ENCODE peak calls at places on chromosome 13, in seven cellular contexts. Q is endothelial cell; X is stimulated activated CD4-positive, alpha-beta T cell treated with anti-CD3 and anti-CD28 coated beads, TNF-alpha, amount 100 ng/mL, for 24 hours; M is uterus; B is retina; F is globus pallidus; A is GF-D8. O is an unnamed sample.

GRCh38 chr13:91347996-91348905 is 764 bp downstream of the MIR17HG start:
- DNase-seq in Q (peak; percentile 49), B (peak; percentile 46), F (no peak), A (no peak), X (peak; percentile 53), M (peak; percentile 26), O (peak; percentile 90)

GRCh38 chr13:72726721-72727416 is 560 bp downstream of the MZT1 start:
- DNase-seq in B (no peak), X (peak; percentile 6), M (no peak), F (no peak), A (peak; percentile 59), Q (peak; percentile 32), O (peak; percentile 52)

GRCh38 chr13:49057176-49057575 is 81.5 kb downstream of the FNDC3A start:
- DNase-seq in Q (no peak), F (no peak), M (no peak), B (no peak), A (no peak), X (no peak), O (no peak)

GRCh38 chr13:51946163-51946669 is 65.0 kb downstream of the ATP7B start:
- DNase-seq in Q (no peak), A (no peak), M (no peak), B (no peak), F (no peak), X (no peak), O (no peak)

GRCh38 chr13:90502143-90502542 is 845.3 kb upstream of the MIR17HG start:
- DNase-seq in X (no peak), A (no peak), F (peak; percentile 1), M (no peak), B (no peak), Q (no peak), O (no peak)

GRCh38 chr13:113800576-113800926 is 41.5 kb downstream of the TMEM255B start:
- DNase-seq in M (no peak), X (no peak), A (no peak), B (no peak), F (no peak), Q (no peak), O (no peak)

GRCh38 chr13:113009743-113010509 is 40.9 kb downstream of the MCF2L start:
- DNase-seq in F (no peak), A (no peak), M (no peak), Q (no peak), B (no peak), X (no peak), O (peak; percentile 18)

GRCh38 chr13:94272038-94272437 is 207.4 kb downstream of the DCT start:
- DNase-seq in A (no peak), Q (no peak), X (no peak), B (no peak), M (no peak), F (no peak), O (no peak)

GRCh38 chr13:71115301-71115700 is 751.7 kb downstream of the DACH1 start:
- DNase-seq in Q (no peak), M (no peak), A (no peak), B (no peak), X (no peak), F (no peak), O (no peak)

GRCh38 chr13:67742478-67742877 is 512.3 kb upstream of the PCDH9 start:
- DNase-seq in M (no peak), X (no peak), Q (no peak), A (no peak), B (no peak), F (no peak), O (no peak)

GRCh38 chr13:71517004-71517403 is 350.0 kb downstream of the DACH1 start:
- DNase-seq in B (no peak), Q (no peak), X (no peak), M (no peak), A (no peak), F (no peak), O (no peak)

GRCh38 chr13:25771641-25772478 is 280.0 kb downstream of the SHISA2 start:
- DNase-seq in B (no peak), M (no peak), Q (no peak), X (no peak), A (no peak), F (no peak), O (no peak)

GRCh38 chr13:101489635-101490034 is 37.2 kb downstream of the ITGBL1 start:
- DNase-seq in Q (no peak), M (no peak), X (no peak), F (no peak), B (no peak), A (no peak), O (no peak)

GRCh38 chr13:34466301-34466700 is 475.8 kb upstream of the NBEA start:
- DNase-seq in M (no peak), X (no peak), Q (no peak), B (no peak), F (no peak), A (no peak), O (no peak)

GRCh38 chr13:74132768-74133656 is 1.2 kb downstream of the KLF12 start:
- DNase-seq in A (no peak), B (peak; percentile 86), X (no peak), F (peak; percentile 35), M (peak; percentile 25), Q (peak; percentile 38), O (no peak)

GRCh38 chr13:40236566-40237168 is 429.8 kb downstream of the FOXO1 start:
- DNase-seq in M (peak; percentile 92), B (no peak), A (no peak), F (no peak), Q (no peak), X (no peak), O (no peak)

GRCh38 chr13:21399741-21400140 is 59.4 kb downstream of the ZDHHC20 start:
- DNase-seq in Q (no peak), B (no peak), A (peak; percentile 52), M (no peak), F (no peak), X (no peak), O (no peak)

GRCh38 chr13:31073859-31074718 is 87.6 kb downstream of the HSPH1 start:
- DNase-seq in F (peak; percentile 3), Q (no peak), M (no peak), B (peak; percentile 79), X (no peak), A (no peak), O (no peak)

O was measured in K562.